ENCODE peak calls at places on chromosome 15, in five cellular contexts. A, H, I, E and K are unnamed samples.

GRCh38 chr15:91290553-91290952 is 190.5 kb downstream of the SV2B start:
- DNase-seq in A (no peak), H (no peak), I (no peak), E (no peak), K (no peak)

GRCh38 chr15:87599616-87600015 is 656.9 kb downstream of the NTRK3 start:
- DNase-seq in A (no peak), H (no peak), I (no peak), E (no peak), K (no peak)

GRCh38 chr15:63076136-63077005 is 33.8 kb downstream of the TPM1 start:
- DNase-seq in A (no peak), H (no peak), I (no peak), E (no peak), K (no peak)

GRCh38 chr15:62464705-62465104 is 299.6 kb upstream of the C2CD4B start:
- DNase-seq in A (no peak), H (no peak), I (no peak), E (no peak), K (no peak)

GRCh38 chr15:38843736-38844590 is 279.3 kb upstream of the RASGRP1 start:
- DNase-seq in A (no peak), H (no peak), I (no peak), E (no peak), K (no peak)

GRCh38 chr15:64456634-64457108 is 3.7 kb upstream of the ZNF609 start:
- DNase-seq in A (no peak), H (no peak), I (no peak), E (no peak), K (no peak)

GRCh38 chr15:23447107-23447500 is at the start of gene GOLGA6L2:
- DNase-seq in A (no peak), H (peak; percentile 74), I (no peak), E (no peak), K (no peak)

GRCh38 chr15:28112962-28113361 is 13.8 kb upstream of the OCA2 start:
- DNase-seq in A (no peak), H (no peak), I (no peak), E (no peak), K (no peak)

DNA sequence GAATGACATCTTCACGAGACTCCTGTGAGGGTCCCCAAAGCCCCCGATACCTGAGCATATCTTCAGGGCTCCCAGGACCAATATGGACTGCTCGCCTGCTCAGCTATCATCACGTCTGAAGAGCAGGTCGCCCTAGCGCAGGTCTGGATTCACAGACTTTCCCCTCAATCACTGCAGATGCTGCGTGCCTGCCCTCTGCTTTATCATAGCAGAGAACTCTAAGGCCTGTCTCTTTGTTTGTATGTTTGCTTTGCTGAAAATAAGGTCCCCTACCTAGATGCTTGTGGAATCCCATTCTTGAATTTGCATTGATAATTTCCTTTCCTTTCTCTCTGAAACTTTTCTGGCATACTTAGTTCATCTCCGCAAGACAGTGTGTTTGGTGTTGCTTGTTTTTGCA is 140.3 kb upstream of the NSMCE3 start:
- DNase-seq in A (no peak), H (no peak), I (no peak), E (no peak), K (no peak)
- H3K27ac ChIP-seq in A (no peak overlapping the region), H (no peak overlapping the region), I (no peak overlapping the region), E (no peak overlapping the region), K (no peak overlapping the region)

DNA sequence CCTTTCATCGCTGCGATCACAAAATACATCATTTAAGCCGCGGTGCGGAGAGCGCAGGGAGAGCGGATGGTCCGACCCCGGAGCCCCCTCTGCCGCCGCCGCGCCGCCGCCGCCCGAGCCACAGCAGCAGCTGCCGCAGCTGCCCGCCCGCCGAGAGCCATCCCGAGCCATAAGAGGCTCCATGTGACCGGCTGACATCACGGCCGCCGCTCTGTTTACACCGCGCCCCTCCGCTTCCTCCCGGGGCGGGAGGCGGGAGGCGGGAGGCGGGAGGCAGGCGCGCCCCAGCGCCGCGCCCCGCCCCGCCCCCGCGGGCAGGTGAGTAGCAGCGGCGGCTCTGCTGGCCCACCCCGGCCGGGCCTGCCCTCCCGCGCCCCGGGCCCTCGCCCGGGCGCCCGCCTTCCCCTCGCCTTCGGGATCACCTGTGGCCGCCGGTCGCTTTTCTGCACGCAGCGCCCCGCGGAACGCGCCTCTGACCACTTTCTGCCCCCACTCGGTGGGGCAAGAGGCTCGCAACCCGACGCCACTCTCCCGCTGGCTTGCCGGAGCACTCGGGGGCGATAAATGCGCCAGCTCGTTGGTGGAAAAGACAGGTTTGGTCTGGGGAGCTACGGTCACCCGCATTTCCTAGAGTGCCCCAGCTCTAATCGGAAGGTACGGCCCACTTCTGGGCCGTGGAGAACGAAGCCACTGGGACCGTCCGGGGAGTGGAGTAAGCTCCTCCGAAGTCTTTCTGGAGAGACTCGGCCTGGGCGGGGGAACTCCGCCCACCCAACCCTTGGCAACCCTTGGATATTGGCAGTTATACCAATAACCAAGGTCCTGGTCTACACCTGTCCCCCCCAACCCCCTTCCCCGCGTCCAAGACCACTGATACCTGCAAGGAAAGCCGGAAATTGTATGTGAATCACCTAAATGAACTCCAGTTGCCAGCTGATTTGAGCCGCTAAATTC is 113.7 kb upstream of the ICE2 start:
- DNase-seq in A (peak; percentile 91), H (peak; percentile 50), I (peak; percentile 92), E (peak; percentile 93), K (peak; percentile 94)
- TF ChIP-seq POLR2A in A (peak; percentile 90), H (no peak), I (peak; percentile 76), E (peak; percentile 86), K (peak; percentile 88)

GRCh38 chr15:32029862-32030781 is at the start of gene CHRNA7:
- DNase-seq in A (peak; percentile 38), H (peak; percentile 89), I (peak; percentile 71), E (peak; percentile 85), K (peak; percentile 65)

GRCh38 chr15:32033186-32033890 is 3.0 kb downstream of the CHRNA7 start:
- DNase-seq in A (no peak), H (no peak), I (no peak), E (no peak), K (no peak)

GRCh38 chr15:32029409-32029861 is 880 bp upstream of the CHRNA7 start:
- DNase-seq in A (no peak), H (no peak), I (no peak), E (peak; percentile 47), K (no peak)

GRCh38 chr15:32028921-32029320 is 1.4 kb upstream of the CHRNA7 start:
- DNase-seq in A (no peak), H (no peak), I (no peak), E (no peak), K (no peak)

GRCh38 chr15:32030795-32031194 is 480 bp downstream of the CHRNA7 start:
- DNase-seq in A (no peak), H (no peak), I (no peak), E (peak; percentile 23), K (no peak)
- H3K27ac ChIP-seq in A (peak overlapping the region; percentile 17), H (no peak overlapping the region), I (no peak overlapping the region), E (peak overlapping the region; percentile 35), K (no peak overlapping the region)

GRCh38 chr15:40436892-40437753 is 3.6 kb upstream of the BAHD1 start:
- DNase-seq in A (no peak), H (no peak), I (peak; percentile 60), E (no peak), K (no peak)

GRCh38 chr15:40438712-40439111 is 2.0 kb upstream of the BAHD1 start:
- DNase-seq in A (no peak), H (no peak), I (peak; percentile 40), E (peak; percentile 66), K (no peak)

GRCh38 chr15:40435331-40436089 is 5.2 kb upstream of the BAHD1 start:
- DNase-seq in A (no peak), H (no peak), I (peak; percentile 56), E (no peak), K (no peak)

GRCh38 chr15:40437754-40438687 is 2.7 kb upstream of the BAHD1 start:
- DNase-seq in A (no peak), H (no peak), I (peak; percentile 54), E (peak; percentile 27), K (no peak)

GRCh38 chr15:40436116-40436891 is 4.4 kb upstream of the BAHD1 start:
- DNase-seq in A (no peak), H (peak; percentile 86), I (peak; percentile 63), E (peak; percentile 47), K (no peak)
- TF ChIP-seq POLR2A in A (no peak), H (peak; percentile 39), I (no peak), E (no peak), K (no peak)